ENCODE peak calls at places on chromosome 18, in four cellular contexts. A is PC-3, C is HepG2, W is psoas muscle. D is an unnamed sample.

GRCh38 chr18:61466736-61467135 is 133.5 kb downstream of the CDH20 start:
- ATAC-seq in W (no peak), C (no peak), A (no peak), D (no peak)

GRCh38 chr18:55384551-55385275 is 203.3 kb downstream of the TCF4 start:
- ATAC-seq in C (no peak), W (no peak), A (peak), D (no peak)

GRCh38 chr18:24071779-24072178 is 57.2 kb downstream of the TTC39C start:
- ATAC-seq in W (no peak), C (no peak), A (peak), D (no peak)

GRCh38 chr18:8724452-8724851 is 19.1 kb downstream of the MTCL1 start:
- ATAC-seq in C (no peak), A (no peak), W (no peak), D (no peak)

GRCh38 chr18:61606068-61606660 is 272.9 kb downstream of the CDH20 start:
- ATAC-seq in A (no peak), W (peak), C (no peak), D (peak)

GRCh38 chr18:61833978-61834377 is 58.8 kb downstream of the RNF152 start:
- ATAC-seq in C (no peak), A (no peak), W (no peak), D (no peak)

GRCh38 chr18:76373297-76373696 is 121.7 kb downstream of the ZNF516 start:
- ATAC-seq in C (no peak), W (no peak), A (no peak), D (no peak)

GRCh38 chr18:61606759-61607158 is 273.5 kb downstream of the CDH20 start:
- ATAC-seq in A (peak), C (no peak), W (peak), D (peak)

GRCh38 chr18:54232485-54233227 is 8.2 kb upstream of the MBD2 start:
- ATAC-seq in C (peak), W (no peak), A (no peak), D (no peak)

GRCh38 chr18:62407660-62408059 is 82.5 kb downstream of the TNFRSF11A start:
- ATAC-seq in A (no peak), C (no peak), W (no peak), D (no peak)

GRCh38 chr18:45745817-45746461 is 22.0 kb downstream of the SLC14A1 start:
- ATAC-seq in A (no peak), C (no peak), W (no peak), D (peak)

GRCh38 chr18:11145413-11146191 is 3.8 kb downstream of the PIEZO2 start:
- ATAC-seq in W (no peak), C (no peak), A (no peak), D (no peak)

GRCh38 chr18:69944434-69944833 is 3.2 kb downstream of the CD226 start:
- ATAC-seq in A (no peak), C (no peak), W (no peak), D (no peak)

GRCh38 chr18:13026583-13027270 is 35.6 kb downstream of the CEP192 start:
- ATAC-seq in W (no peak), A (no peak), C (no peak), D (peak)

GRCh38 chr18:22711381-22711717 is 221.8 kb upstream of the RBBP8 start:
- ATAC-seq in C (peak), A (peak), W (no peak), D (no peak)

GRCh38 chr18:32427084-32427933 is 43.4 kb downstream of the GAREM1 start:
- ATAC-seq in A (no peak), C (peak), W (no peak), D (no peak)

GRCh38 chr18:58302811-58303210 is 258.8 kb downstream of the NEDD4L start:
- ATAC-seq in W (peak), A (no peak), C (no peak), D (no peak)